ENCODE peak calls at places on chromosomes 13 and 19, in eight cellular contexts. E, X, P, C, V, H, M and I are unnamed samples.
A peak's percentile ranks its signal among the peaks of the same experiment; 100 is the strongest.

GRCh38 chr19:2261438-2262172 is 5.4 kb upstream of the JSRP1 start:
- DNase-seq in E (no peak), X (peak; percentile 73), P (no peak), C (no peak), V (peak; percentile 41), H (no peak), M (no peak), I (peak; percentile 51)

GRCh38 chr19:33749016-33749415 is 47.7 kb upstream of the KCTD15 start:
- DNase-seq in E (no peak), X (no peak), P (no peak), C (no peak), V (no peak), H (no peak), M (no peak), I (no peak)

GRCh38 chr13:33110713-33111413 is 94.6 kb downstream of the KL start:
- DNase-seq in E (no peak), X (peak; percentile 49), P (no peak), C (no peak), V (no peak), H (no peak), M (no peak), I (no peak)

GRCh38 chr19:1258707-1259205 is 10.4 kb downstream of the MIDN start:
- DNase-seq in E (no peak), X (no peak), P (no peak), C (no peak), V (no peak), H (no peak), M (no peak), I (no peak)

GRCh38 chr13:97751477-97751876 is 202.0 kb upstream of the IPO5 start:
- DNase-seq in E (no peak), X (no peak), P (no peak), C (no peak), V (no peak), H (no peak), M (no peak), I (no peak)

GRCh38 chr19:54551950-54552912 is 21.4 kb upstream of the LILRA2 start:
- DNase-seq in E (no peak), X (peak; percentile 6), P (no peak), C (no peak), V (no peak), H (no peak), M (peak; percentile 37), I (no peak)

GRCh38 chr13:37313383-37313782 is 207.9 kb upstream of the CSNK1A1L start:
- DNase-seq in E (no peak), X (no peak), P (peak; percentile 86), C (no peak), V (no peak), H (no peak), M (no peak), I (peak; percentile 95)

GRCh38 chr19:46328079-46328478 is 18.8 kb upstream of the PPP5C start:
- DNase-seq in E (no peak), X (no peak), P (no peak), C (no peak), V (no peak), H (no peak), M (no peak), I (no peak)

GRCh38 chr19:17420267-17420924 is 549 bp downstream of the MVB12A start:
- DNase-seq in E (no peak), X (peak; percentile 60), P (peak; percentile 49), C (peak; percentile 65), V (no peak), H (peak; percentile 41), M (no peak), I (peak; percentile 31)

GRCh38 chr13:73138276-73138950 is 79.6 kb downstream of the KLF5 start:
- DNase-seq in E (no peak), X (no peak), P (peak; percentile 39), C (no peak), V (no peak), H (no peak), M (no peak), I (peak; percentile 40)

GRCh38 chr19:1167687-1168561 is 6.1 kb downstream of the SBNO2 start:
- DNase-seq in E (no peak), X (no peak), P (peak; percentile 56), C (no peak), V (no peak), H (no peak), M (no peak), I (peak; percentile 49)

GRCh38 chr19:6580313-6580712 is 10.6 kb downstream of the CD70 start:
- DNase-seq in E (no peak), X (peak; percentile 77), P (peak; percentile 98), C (no peak), V (no peak), H (no peak), M (no peak), I (peak; percentile 69)